ENCODE peak calls at places on chromosomes 4 and X, in eight cellular contexts. One of them, this sample, is unnamed.

GRCh38 chr4:3397128-3397527 is 44.6 kb upstream of the HGFAC start:
- DNase-seq in K562: no peak
- DNase-seq in HCT116: no peak
- DNase-seq in upper lobe of left lung: no peak
- DNase-seq in suprapubic skin: no peak
- DNase-seq in endothelial cell of umbilical vein: no peak
- DNase-seq in HL-60: no peak
- DNase-seq in vagina: no peak
- DNase-seq in this sample: peak

GRCh38 chrX:53186363-53186762 is 38.6 kb downstream of the KDM5C start:
- DNase-seq in K562: no peak
- DNase-seq in HCT116: no peak
- DNase-seq in upper lobe of left lung: no peak
- DNase-seq in suprapubic skin: no peak
- DNase-seq in endothelial cell of umbilical vein: no peak
- DNase-seq in HL-60: no peak
- DNase-seq in vagina: no peak
- DNase-seq in this sample: no peak

GRCh38 chr4:5592272-5592671 is 116.1 kb downstream of the EVC2 start:
- DNase-seq in K562: no peak
- DNase-seq in HCT116: no peak
- DNase-seq in upper lobe of left lung: no peak
- DNase-seq in suprapubic skin: no peak
- DNase-seq in endothelial cell of umbilical vein: no peak
- DNase-seq in HL-60: no peak
- DNase-seq in vagina: no peak
- DNase-seq in this sample: no peak

GRCh38 chr4:147580396-147580795 is 36.8 kb upstream of the TMEM184C start:
- DNase-seq in K562: no peak
- DNase-seq in HCT116: no peak
- DNase-seq in upper lobe of left lung: no peak
- DNase-seq in suprapubic skin: no peak
- DNase-seq in endothelial cell of umbilical vein: peak
- DNase-seq in HL-60: no peak
- DNase-seq in vagina: peak
- DNase-seq in this sample: no peak

GRCh38 chr4:15676899-15677298 is 4.7 kb upstream of the FAM200B start:
- DNase-seq in K562: no peak
- DNase-seq in HCT116: no peak
- DNase-seq in upper lobe of left lung: no peak
- DNase-seq in suprapubic skin: no peak
- DNase-seq in endothelial cell of umbilical vein: no peak
- DNase-seq in HL-60: no peak
- DNase-seq in vagina: no peak
- DNase-seq in this sample: no peak

GRCh38 chr4:188295899-188296298 is 156.7 kb downstream of the TRIML1 start:
- DNase-seq in K562: no peak
- DNase-seq in HCT116: no peak
- DNase-seq in upper lobe of left lung: no peak
- DNase-seq in suprapubic skin: no peak
- DNase-seq in endothelial cell of umbilical vein: no peak
- DNase-seq in HL-60: no peak
- DNase-seq in vagina: no peak
- DNase-seq in this sample: no peak

GRCh38 chrX:155048997-155049619 is 21.8 kb downstream of the CMC4 start:
- DNase-seq in K562: peak
- DNase-seq in HCT116: no peak
- DNase-seq in upper lobe of left lung: no peak
- DNase-seq in suprapubic skin: no peak
- DNase-seq in endothelial cell of umbilical vein: peak
- DNase-seq in HL-60: no peak
- DNase-seq in vagina: no peak
- DNase-seq in this sample: peak

GRCh38 chr4:115113382-115114106 is at the start of gene NDST4:
- DNase-seq in K562: no peak
- DNase-seq in HCT116: no peak
- DNase-seq in upper lobe of left lung: no peak
- DNase-seq in suprapubic skin: no peak
- DNase-seq in endothelial cell of umbilical vein: no peak
- DNase-seq in HL-60: no peak
- DNase-seq in vagina: no peak
- DNase-seq in this sample: no peak

GRCh38 chr4:119479180-119479814 is 149.3 kb downstream of the PDE5A start:
- DNase-seq in K562: no peak
- DNase-seq in HCT116: no peak
- DNase-seq in upper lobe of left lung: no peak
- DNase-seq in suprapubic skin: no peak
- DNase-seq in endothelial cell of umbilical vein: no peak
- DNase-seq in HL-60: no peak
- DNase-seq in vagina: no peak
- DNase-seq in this sample: no peak

GRCh38 chr4:151389316-151389715 is 19.7 kb upstream of the FHIP1A start:
- DNase-seq in K562: no peak
- DNase-seq in HCT116: no peak
- DNase-seq in upper lobe of left lung: no peak
- DNase-seq in suprapubic skin: no peak
- DNase-seq in endothelial cell of umbilical vein: no peak
- DNase-seq in HL-60: no peak
- DNase-seq in vagina: no peak
- DNase-seq in this sample: no peak

GRCh38 chr4:86600007-86600653 is 6.0 kb downstream of the PTPN13 start:
- DNase-seq in K562: no peak
- DNase-seq in HCT116: no peak
- DNase-seq in upper lobe of left lung: no peak
- DNase-seq in suprapubic skin: no peak
- DNase-seq in endothelial cell of umbilical vein: no peak
- DNase-seq in HL-60: no peak
- DNase-seq in vagina: no peak
- DNase-seq in this sample: no peak

GRCh38 chr4:8211229-8211628 is 12.1 kb downstream of the SH3TC1 start:
- DNase-seq in K562: no peak
- DNase-seq in HCT116: no peak
- DNase-seq in upper lobe of left lung: no peak
- DNase-seq in suprapubic skin: no peak
- DNase-seq in endothelial cell of umbilical vein: no peak
- DNase-seq in HL-60: no peak
- DNase-seq in vagina: no peak
- DNase-seq in this sample: no peak

GRCh38 chrX:109967151-109967550 is 35.8 kb upstream of the TMEM164 start:
- DNase-seq in K562: no peak
- DNase-seq in HCT116: no peak
- DNase-seq in upper lobe of left lung: no peak
- DNase-seq in suprapubic skin: no peak
- DNase-seq in endothelial cell of umbilical vein: no peak
- DNase-seq in HL-60: no peak
- DNase-seq in vagina: no peak
- DNase-seq in this sample: no peak

GRCh38 chr4:75869100-75869499 is 33.2 kb downstream of the PPEF2 start:
- DNase-seq in K562: no peak
- DNase-seq in HCT116: no peak
- DNase-seq in upper lobe of left lung: no peak
- DNase-seq in suprapubic skin: no peak
- DNase-seq in endothelial cell of umbilical vein: no peak
- DNase-seq in HL-60: no peak
- DNase-seq in vagina: no peak
- DNase-seq in this sample: no peak

GRCh38 chr4:168979338-168979737 is 30.7 kb downstream of the CBR4 start:
- DNase-seq in K562: no peak
- DNase-seq in HCT116: no peak
- DNase-seq in upper lobe of left lung: peak
- DNase-seq in suprapubic skin: no peak
- DNase-seq in endothelial cell of umbilical vein: no peak
- DNase-seq in HL-60: no peak
- DNase-seq in vagina: no peak
- DNase-seq in this sample: no peak

GRCh38 chr4:16844796-16845586 is 53.5 kb downstream of the LDB2 start:
- DNase-seq in K562: no peak
- DNase-seq in HCT116: no peak
- DNase-seq in upper lobe of left lung: no peak
- DNase-seq in suprapubic skin: no peak
- DNase-seq in endothelial cell of umbilical vein: no peak
- DNase-seq in HL-60: no peak
- DNase-seq in vagina: no peak
- DNase-seq in this sample: no peak

GRCh38 chr4:3122081-3122563 is 47.6 kb downstream of the HTT start:
- DNase-seq in K562: no peak
- DNase-seq in HCT116: no peak
- DNase-seq in upper lobe of left lung: no peak
- DNase-seq in suprapubic skin: no peak
- DNase-seq in endothelial cell of umbilical vein: peak
- DNase-seq in HL-60: no peak
- DNase-seq in vagina: no peak
- DNase-seq in this sample: no peak

GRCh38 chrX:72621163-72621562 is 48.5 kb upstream of the HDAC8 start:
- DNase-seq in K562: no peak
- DNase-seq in HCT116: no peak
- DNase-seq in upper lobe of left lung: no peak
- DNase-seq in suprapubic skin: no peak
- DNase-seq in endothelial cell of umbilical vein: no peak
- DNase-seq in HL-60: no peak
- DNase-seq in vagina: no peak
- DNase-seq in this sample: no peak

DNA sequence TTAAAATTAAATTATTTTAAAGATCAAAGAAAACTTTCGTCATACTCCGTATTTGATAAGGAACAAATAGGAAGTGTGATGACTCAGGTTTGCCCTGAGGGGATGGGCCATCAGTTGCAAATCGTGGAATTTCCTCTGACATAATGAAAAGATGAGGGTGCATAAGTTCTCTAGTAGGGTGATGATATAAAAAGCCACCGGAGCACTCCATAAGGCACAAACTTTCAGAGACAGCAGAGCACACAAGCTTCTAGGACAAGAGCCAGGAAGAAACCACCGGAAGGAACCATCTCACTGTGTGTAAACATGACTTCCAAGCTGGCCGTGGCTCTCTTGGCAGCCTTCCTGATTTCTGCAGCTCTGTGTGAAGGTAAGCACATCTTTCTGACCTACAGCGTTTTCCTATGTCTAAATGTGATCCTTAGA is at the start of gene CXCL8:
- DNase-seq in K562: peak
- DNase-seq in HCT116: peak
- DNase-seq in upper lobe of left lung: no peak
- DNase-seq in suprapubic skin: peak
- DNase-seq in endothelial cell of umbilical vein: peak
- DNase-seq in HL-60: peak
- DNase-seq in vagina: no peak
- DNase-seq in this sample: peak
- H3K4me3 ChIP-seq in K562: peak
- H3K4me3 ChIP-seq in HCT116: peak
- H3K4me3 ChIP-seq in upper lobe of left lung: no peak
- H3K4me3 ChIP-seq in suprapubic skin: no peak
- H3K4me3 ChIP-seq in endothelial cell of umbilical vein: peak
- H3K4me3 ChIP-seq in HL-60: peak
- H3K4me3 ChIP-seq in vagina: no peak
- H3K4me3 ChIP-seq in this sample: no peak

DNA sequence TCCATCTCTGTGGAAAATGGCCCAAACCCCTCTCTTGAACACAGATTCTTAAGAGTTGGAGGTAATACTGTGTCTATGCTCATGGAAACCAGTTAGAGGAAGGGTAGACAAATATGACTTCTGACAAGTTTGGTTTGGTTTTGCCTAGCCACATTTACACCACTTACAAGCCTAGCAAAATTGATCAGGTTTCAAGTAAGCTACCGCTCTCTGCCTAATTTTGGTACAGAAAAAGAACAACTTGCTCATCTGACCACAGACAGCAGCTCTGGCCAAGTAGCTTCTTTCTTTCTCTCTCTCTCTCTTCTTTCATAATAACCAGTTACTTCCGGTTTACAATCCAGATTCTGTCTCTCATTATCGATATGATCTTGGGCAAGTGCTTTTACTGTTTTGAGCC is 260.0 kb downstream of the GLUD2 start:
- DNase-seq in K562: no peak
- DNase-seq in HCT116: no peak
- DNase-seq in upper lobe of left lung: no peak
- DNase-seq in suprapubic skin: no peak
- DNase-seq in endothelial cell of umbilical vein: no peak
- DNase-seq in HL-60: no peak
- DNase-seq in vagina: no peak
- DNase-seq in this sample: no peak
- TF ChIP-seq POLR2AphosphoS5 in K562: no peak
- TF ChIP-seq POLR2AphosphoS5 in HCT116: no peak
- TF ChIP-seq POLR2AphosphoS5 in upper lobe of left lung: no peak
- TF ChIP-seq POLR2AphosphoS5 in suprapubic skin: no peak
- TF ChIP-seq POLR2AphosphoS5 in endothelial cell of umbilical vein: no peak
- TF ChIP-seq POLR2AphosphoS5 in HL-60: no peak
- TF ChIP-seq POLR2AphosphoS5 in vagina: no peak
- TF ChIP-seq POLR2AphosphoS5 in this sample: no peak

DNA sequence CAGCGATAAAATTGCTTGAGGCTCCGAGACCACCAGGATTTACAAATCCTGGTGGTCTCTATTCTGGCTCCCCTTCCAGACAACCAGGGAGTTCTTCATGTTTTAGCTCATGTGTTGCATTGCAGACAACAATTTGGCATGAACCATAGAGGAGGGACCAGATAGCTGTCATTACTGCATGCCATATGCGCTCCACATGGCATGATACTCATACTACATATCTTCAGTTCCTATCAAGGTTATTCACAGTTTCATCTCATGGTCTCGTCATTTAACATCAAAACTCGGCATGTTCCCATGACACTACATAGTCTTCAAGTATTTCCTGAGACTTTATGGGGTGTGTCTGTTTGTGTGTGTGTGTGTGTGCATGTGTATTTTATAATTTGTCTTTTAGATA is 220.3 kb downstream of the OR13H1 start:
- DNase-seq in K562: no peak
- DNase-seq in HCT116: no peak
- DNase-seq in upper lobe of left lung: no peak
- DNase-seq in suprapubic skin: no peak
- DNase-seq in endothelial cell of umbilical vein: no peak
- DNase-seq in HL-60: no peak
- DNase-seq in vagina: no peak
- DNase-seq in this sample: no peak
- H3K4me3 ChIP-seq in K562: no peak
- H3K4me3 ChIP-seq in HCT116: no peak
- H3K4me3 ChIP-seq in upper lobe of left lung: peak
- H3K4me3 ChIP-seq in suprapubic skin: no peak
- H3K4me3 ChIP-seq in endothelial cell of umbilical vein: no peak
- H3K4me3 ChIP-seq in HL-60: no peak
- H3K4me3 ChIP-seq in vagina: peak
- H3K4me3 ChIP-seq in this sample: peak

DNA sequence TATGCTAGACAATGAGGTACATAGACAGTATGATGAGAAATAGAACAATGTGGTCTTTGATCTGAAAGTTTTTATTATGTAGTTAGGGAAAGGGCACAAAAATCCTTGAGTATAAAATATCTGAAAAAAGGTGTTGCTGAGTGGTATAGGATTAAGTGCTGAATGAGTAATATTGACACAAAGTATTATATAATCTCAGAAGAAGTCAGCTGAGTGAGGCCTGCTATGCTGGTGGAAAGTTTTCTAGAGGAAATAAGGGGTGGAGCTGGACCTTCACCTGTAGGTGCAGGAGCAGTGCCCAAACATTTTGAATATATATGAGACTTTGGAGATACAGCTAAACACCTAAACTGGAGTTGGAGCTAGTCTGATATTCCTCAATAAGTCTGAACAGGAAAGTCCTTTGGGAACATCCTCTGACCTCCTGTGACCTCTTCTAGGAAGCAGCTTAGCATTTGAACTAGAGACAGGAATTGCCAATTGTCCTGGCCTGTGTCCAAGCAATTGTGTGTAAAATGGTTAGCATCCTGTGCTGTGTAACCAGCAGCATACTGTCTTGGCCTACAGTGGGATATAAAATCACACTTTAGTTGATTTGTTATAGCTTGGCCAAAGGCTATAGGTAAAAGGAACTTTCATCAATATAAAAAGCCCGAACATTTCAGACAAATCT is 285.3 kb downstream of the ANKRD50 start:
- DNase-seq in K562: no peak
- DNase-seq in HCT116: no peak
- DNase-seq in upper lobe of left lung: no peak
- DNase-seq in suprapubic skin: peak
- DNase-seq in endothelial cell of umbilical vein: peak
- DNase-seq in HL-60: no peak
- DNase-seq in vagina: no peak
- DNase-seq in this sample: no peak
- TF ChIP-seq POLR2AphosphoS5 in K562: no peak
- TF ChIP-seq POLR2AphosphoS5 in HCT116: no peak
- TF ChIP-seq POLR2AphosphoS5 in upper lobe of left lung: peak
- TF ChIP-seq POLR2AphosphoS5 in suprapubic skin: no peak
- TF ChIP-seq POLR2AphosphoS5 in endothelial cell of umbilical vein: peak
- TF ChIP-seq POLR2AphosphoS5 in HL-60: no peak
- TF ChIP-seq POLR2AphosphoS5 in vagina: peak
- TF ChIP-seq POLR2AphosphoS5 in this sample: no peak

This sample was measured in sigmoid colon.